ENCODE peak calls at places on chromosomes 4 and X, in four cellular contexts. One of them, this sample, is unnamed.

GRCh38 chr4:153595894-153596601 is 88.0 kb upstream of the TLR2 start:
- DNase-seq in foreskin fibroblast: no peak
- DNase-seq in thoracic aorta: no peak
- DNase-seq in AG04450: no peak
- DNase-seq in this sample: no peak

GRCh38 chrX:119729408-119730201 is 28.8 kb upstream of the SOWAHD start:
- DNase-seq in thoracic aorta: no peak
- DNase-seq in AG04450: peak; percentile 24
- DNase-seq in foreskin fibroblast: peak; percentile 44
- DNase-seq in this sample: peak; percentile 77

GRCh38 chr4:146648384-146648783 is 9.7 kb downstream of the POU4F2 start:
- DNase-seq in thoracic aorta: no peak
- DNase-seq in AG04450: no peak
- DNase-seq in foreskin fibroblast: no peak
- DNase-seq in this sample: no peak

GRCh38 chr4:79413486-79413885 is 5.5 kb upstream of the GK2 start:
- DNase-seq in foreskin fibroblast: no peak
- DNase-seq in AG04450: no peak
- DNase-seq in thoracic aorta: no peak
- DNase-seq in this sample: no peak

GRCh38 chrX:124098089-124098488 is 136.6 kb downstream of the STAG2 start:
- DNase-seq in AG04450: peak; percentile 4
- DNase-seq in thoracic aorta: no peak
- DNase-seq in foreskin fibroblast: peak; percentile 9
- DNase-seq in this sample: peak; percentile 54

GRCh38 chrX:105533951-105534350 is 288.4 kb upstream of the NRK start:
- DNase-seq in foreskin fibroblast: no peak
- DNase-seq in AG04450: no peak
- DNase-seq in thoracic aorta: no peak
- DNase-seq in this sample: peak; percentile 21

GRCh38 chrX:47614618-47615017 is 5.0 kb downstream of the SYN1 start:
- DNase-seq in foreskin fibroblast: no peak
- DNase-seq in thoracic aorta: no peak
- DNase-seq in AG04450: no peak
- DNase-seq in this sample: no peak

GRCh38 chr4:7310441-7310840 is 118.1 kb downstream of the SORCS2 start:
- DNase-seq in thoracic aorta: no peak
- DNase-seq in foreskin fibroblast: no peak
- DNase-seq in AG04450: no peak
- DNase-seq in this sample: no peak

GRCh38 chr4:156999175-156999517 is 27.5 kb upstream of the PDGFC start:
- DNase-seq in foreskin fibroblast: peak; percentile 97
- DNase-seq in thoracic aorta: no peak
- DNase-seq in AG04450: peak; percentile 94
- DNase-seq in this sample: peak; percentile 98

GRCh38 chr4:92359481-92359880 is 55.7 kb downstream of the GRID2 start:
- DNase-seq in foreskin fibroblast: no peak
- DNase-seq in thoracic aorta: no peak
- DNase-seq in AG04450: no peak
- DNase-seq in this sample: no peak

GRCh38 chr4:77911091-77911490 is 48.5 kb downstream of the MRPL1 start:
- DNase-seq in thoracic aorta: no peak
- DNase-seq in AG04450: no peak
- DNase-seq in foreskin fibroblast: peak; percentile 13
- DNase-seq in this sample: peak; percentile 28

GRCh38 chr4:8157944-8158709 is 486 bp downstream of the ABLIM2 start:
- DNase-seq in AG04450: no peak
- DNase-seq in thoracic aorta: no peak
- DNase-seq in foreskin fibroblast: no peak
- DNase-seq in this sample: no peak

GRCh38 chr4:21790437-21791029 is 158.0 kb downstream of the KCNIP4 start:
- DNase-seq in AG04450: no peak
- DNase-seq in thoracic aorta: no peak
- DNase-seq in foreskin fibroblast: peak; percentile 33
- DNase-seq in this sample: peak; percentile 64

GRCh38 chrX:73851014-73852009 is 288.3 kb downstream of the CHIC1 start:
- DNase-seq in AG04450: no peak
- DNase-seq in foreskin fibroblast: no peak
- DNase-seq in thoracic aorta: no peak
- DNase-seq in this sample: peak; percentile 95

GRCh38 chr4:39039108-39039507 is 6.9 kb upstream of the TMEM156 start:
- DNase-seq in AG04450: no peak
- DNase-seq in thoracic aorta: no peak
- DNase-seq in foreskin fibroblast: no peak
- DNase-seq in this sample: no peak

GRCh38 chr4:76779740-76780459 is 118.0 kb downstream of the SOWAHB start:
- DNase-seq in AG04450: peak; percentile 41
- DNase-seq in thoracic aorta: no peak
- DNase-seq in foreskin fibroblast: no peak
- DNase-seq in this sample: peak; percentile 30

GRCh38 chr4:76780781-76781697 is 116.9 kb downstream of the SOWAHB start:
- DNase-seq in AG04450: no peak
- DNase-seq in thoracic aorta: no peak
- DNase-seq in foreskin fibroblast: no peak
- DNase-seq in this sample: no peak

GRCh38 chr4:76782837-76783236 is 115.1 kb downstream of the SOWAHB start:
- DNase-seq in AG04450: peak; percentile 45
- DNase-seq in thoracic aorta: no peak
- DNase-seq in foreskin fibroblast: peak; percentile 62
- DNase-seq in this sample: peak; percentile 75

GRCh38 chr4:76783836-76784235 is 114.1 kb downstream of the SOWAHB start:
- DNase-seq in AG04450: no peak
- DNase-seq in foreskin fibroblast: no peak
- DNase-seq in thoracic aorta: no peak
- DNase-seq in this sample: peak; percentile 26

DNA sequence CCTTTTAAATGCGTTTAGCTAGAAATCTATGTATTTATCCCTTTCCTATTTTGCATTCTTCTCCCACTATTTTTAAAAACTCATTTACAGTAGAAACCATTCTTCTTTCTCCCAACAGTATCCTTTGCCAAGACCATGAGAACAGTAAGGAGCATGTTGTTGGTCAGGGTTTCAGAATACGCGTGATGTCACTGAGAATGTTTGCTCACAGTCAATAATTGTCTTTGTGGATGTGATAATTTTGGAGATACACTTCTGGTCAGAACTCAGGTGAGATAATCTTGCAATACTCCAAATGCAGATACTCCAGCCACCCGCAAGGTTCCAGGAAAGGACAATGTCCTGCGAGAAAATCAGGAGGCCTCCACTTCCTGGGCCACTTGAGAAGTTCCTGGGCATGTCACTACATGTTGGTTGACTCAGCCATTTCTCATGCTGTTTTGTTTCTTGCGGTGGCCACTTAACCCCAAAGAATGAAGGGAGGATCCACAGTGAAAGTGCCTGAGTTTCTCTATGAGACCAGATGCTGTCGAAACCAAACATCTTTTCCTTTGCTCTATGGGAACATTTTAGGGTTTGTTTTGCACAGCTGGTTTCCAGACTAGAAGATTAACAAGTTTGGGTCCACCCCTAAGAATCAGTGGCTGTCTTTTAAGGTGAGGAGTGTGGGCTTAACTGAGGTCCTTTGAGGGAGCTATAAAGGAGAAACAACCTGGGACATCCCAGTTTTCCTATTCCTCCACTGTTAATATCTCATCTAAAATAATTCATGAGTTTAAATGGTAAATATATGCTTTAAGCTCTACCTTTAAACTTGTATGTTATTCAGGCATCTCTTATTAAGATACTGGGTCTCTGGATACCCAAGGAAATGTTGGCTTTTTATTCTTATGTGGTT is 116.0 kb downstream of the SOWAHB start:
- DNase-seq in AG04450: peak; percentile 91
- DNase-seq in thoracic aorta: no peak
- DNase-seq in foreskin fibroblast: peak; percentile 97
- DNase-seq in this sample: peak; percentile 96
- H3K4me3 ChIP-seq in AG04450: no peak overlapping the region
- H3K4me3 ChIP-seq in thoracic aorta: no peak overlapping the region
- H3K4me3 ChIP-seq in foreskin fibroblast: peak overlapping the region; percentile 3
- H3K4me3 ChIP-seq in this sample: peak overlapping the region; percentile 40

GRCh38 chr4:71231073-71231752 is 107.6 kb upstream of the SLC4A4 start:
- DNase-seq in AG04450: no peak
- DNase-seq in foreskin fibroblast: peak; percentile 16
- DNase-seq in thoracic aorta: peak; percentile 87
- DNase-seq in this sample: peak; percentile 51
- H3K4me3 ChIP-seq in AG04450: no peak overlapping the region
- H3K4me3 ChIP-seq in foreskin fibroblast: peak overlapping the region; percentile 7
- H3K4me3 ChIP-seq in thoracic aorta: peak overlapping the region; percentile 54
- H3K4me3 ChIP-seq in this sample: no peak overlapping the region

GRCh38 chrX:103063191-103063845 is 653 bp downstream of the BEX1 start:
- DNase-seq in foreskin fibroblast: peak; percentile 18
- DNase-seq in thoracic aorta: no peak
- DNase-seq in AG04450: no peak
- DNase-seq in this sample: peak; percentile 30
- H3K4me3 ChIP-seq in foreskin fibroblast: peak overlapping the region; percentile 31
- H3K4me3 ChIP-seq in thoracic aorta: peak overlapping the region; percentile 42
- H3K4me3 ChIP-seq in AG04450: no peak overlapping the region
- H3K4me3 ChIP-seq in this sample: peak overlapping the region; percentile 9

GRCh38 chr4:184635381-184635780 is 13.9 kb downstream of the CASP3 start:
- DNase-seq in thoracic aorta: no peak
- DNase-seq in foreskin fibroblast: no peak
- DNase-seq in AG04450: no peak
- DNase-seq in this sample: peak; percentile 10

GRCh38 chr4:184641022-184641421 is 8.2 kb downstream of the CASP3 start:
- DNase-seq in thoracic aorta: no peak
- DNase-seq in AG04450: no peak
- DNase-seq in foreskin fibroblast: no peak
- DNase-seq in this sample: no peak

GRCh38 chr4:184632842-184633241 is 16.4 kb downstream of the CASP3 start:
- DNase-seq in foreskin fibroblast: no peak
- DNase-seq in thoracic aorta: no peak
- DNase-seq in AG04450: no peak
- DNase-seq in this sample: no peak

GRCh38 chr4:184636144-184636543 is 13.1 kb downstream of the CASP3 start:
- DNase-seq in foreskin fibroblast: no peak
- DNase-seq in thoracic aorta: no peak
- DNase-seq in AG04450: no peak
- DNase-seq in this sample: no peak

GRCh38 chr4:184636897-184637296 is 12.3 kb downstream of the CASP3 start:
- DNase-seq in thoracic aorta: no peak
- DNase-seq in foreskin fibroblast: no peak
- DNase-seq in AG04450: no peak
- DNase-seq in this sample: no peak
- H3K4me3 ChIP-seq in thoracic aorta: no peak overlapping the region
- H3K4me3 ChIP-seq in foreskin fibroblast: no peak overlapping the region
- H3K4me3 ChIP-seq in AG04450: no peak overlapping the region
- H3K4me3 ChIP-seq in this sample: no peak overlapping the region